ENCODE peak calls at places on chromosome 4, in six cellular contexts. One of them, this sample, is unnamed.

GRCh38 chr4:15648600-15648999 is 6.6 kb downstream of the FBXL5 start:
- DNase-seq in prostate gland: no peak
- DNase-seq in IMR-90: no peak
- DNase-seq in neural progenitor cell: no peak
- DNase-seq in cardiac muscle cell: no peak
- DNase-seq in HCT116: no peak
- DNase-seq in this sample: no peak

GRCh38 chr4:72366601-72367000 is 202.4 kb downstream of the ADAMTS3 start:
- DNase-seq in IMR-90: no peak
- DNase-seq in HCT116: no peak
- DNase-seq in prostate gland: no peak
- DNase-seq in neural progenitor cell: no peak
- DNase-seq in cardiac muscle cell: no peak
- DNase-seq in this sample: peak; percentile 45

GRCh38 chr4:159446266-159446976 is 343.5 kb downstream of the RAPGEF2 start:
- DNase-seq in IMR-90: peak; percentile 84
- DNase-seq in HCT116: peak; percentile 61
- DNase-seq in prostate gland: peak; percentile 36
- DNase-seq in cardiac muscle cell: peak; percentile 80
- DNase-seq in neural progenitor cell: peak; percentile 69
- DNase-seq in this sample: peak; percentile 67

GRCh38 chr4:8276358-8277240 is 7.0 kb downstream of the HTRA3 start:
- DNase-seq in IMR-90: peak; percentile 16
- DNase-seq in neural progenitor cell: no peak
- DNase-seq in cardiac muscle cell: no peak
- DNase-seq in HCT116: no peak
- DNase-seq in prostate gland: peak; percentile 64
- DNase-seq in this sample: peak; percentile 92

GRCh38 chr4:111537861-111538260 is 607.4 kb upstream of the FAM241A start:
- DNase-seq in HCT116: no peak
- DNase-seq in cardiac muscle cell: no peak
- DNase-seq in neural progenitor cell: no peak
- DNase-seq in prostate gland: no peak
- DNase-seq in IMR-90: peak; percentile 60
- DNase-seq in this sample: no peak

GRCh38 chr4:169484485-169484884 is 127.9 kb downstream of the NEK1 start:
- DNase-seq in neural progenitor cell: no peak
- DNase-seq in cardiac muscle cell: no peak
- DNase-seq in IMR-90: peak; percentile 15
- DNase-seq in HCT116: no peak
- DNase-seq in prostate gland: no peak
- DNase-seq in this sample: peak; percentile 15

GRCh38 chr4:181166742-181167399 is 1076.3 kb upstream of the TENM3 start:
- DNase-seq in IMR-90: no peak
- DNase-seq in cardiac muscle cell: no peak
- DNase-seq in neural progenitor cell: no peak
- DNase-seq in HCT116: no peak
- DNase-seq in prostate gland: no peak
- DNase-seq in this sample: no peak

GRCh38 chr4:107665001-107665400 is 55.0 kb downstream of the PAPSS1 start:
- DNase-seq in neural progenitor cell: no peak
- DNase-seq in prostate gland: no peak
- DNase-seq in IMR-90: peak; percentile 17
- DNase-seq in HCT116: no peak
- DNase-seq in cardiac muscle cell: no peak
- DNase-seq in this sample: peak; percentile 27

GRCh38 chr4:85514783-85515182 is 39.8 kb downstream of the ARHGAP24 start:
- DNase-seq in prostate gland: no peak
- DNase-seq in neural progenitor cell: no peak
- DNase-seq in HCT116: no peak
- DNase-seq in cardiac muscle cell: no peak
- DNase-seq in IMR-90: no peak
- DNase-seq in this sample: no peak

GRCh38 chr4:3440979-3441500 is 728 bp upstream of the HGFAC start:
- DNase-seq in cardiac muscle cell: no peak
- DNase-seq in IMR-90: no peak
- DNase-seq in prostate gland: no peak
- DNase-seq in neural progenitor cell: no peak
- DNase-seq in HCT116: no peak
- DNase-seq in this sample: peak; percentile 98

GRCh38 chr4:99390060-99390459 is 37.5 kb upstream of the ADH1C start:
- DNase-seq in cardiac muscle cell: no peak
- DNase-seq in IMR-90: peak; percentile 80
- DNase-seq in neural progenitor cell: no peak
- DNase-seq in prostate gland: no peak
- DNase-seq in HCT116: no peak
- DNase-seq in this sample: no peak

GRCh38 chr4:152278505-152279301 is 257.2 kb downstream of the FBXW7 start:
- DNase-seq in prostate gland: no peak
- DNase-seq in cardiac muscle cell: no peak
- DNase-seq in HCT116: no peak
- DNase-seq in IMR-90: no peak
- DNase-seq in neural progenitor cell: no peak
- DNase-seq in this sample: no peak

GRCh38 chr4:2860391-2861348 is 17.0 kb downstream of the ADD1 start:
- DNase-seq in IMR-90: peak; percentile 24
- DNase-seq in neural progenitor cell: peak; percentile 27
- DNase-seq in HCT116: no peak
- DNase-seq in prostate gland: no peak
- DNase-seq in cardiac muscle cell: peak; percentile 88
- DNase-seq in this sample: no peak

GRCh38 chr4:19927381-19927780 is 324.3 kb upstream of the SLIT2 start:
- DNase-seq in prostate gland: no peak
- DNase-seq in HCT116: no peak
- DNase-seq in cardiac muscle cell: peak; percentile 3
- DNase-seq in IMR-90: peak; percentile 34
- DNase-seq in neural progenitor cell: no peak
- DNase-seq in this sample: no peak

DNA sequence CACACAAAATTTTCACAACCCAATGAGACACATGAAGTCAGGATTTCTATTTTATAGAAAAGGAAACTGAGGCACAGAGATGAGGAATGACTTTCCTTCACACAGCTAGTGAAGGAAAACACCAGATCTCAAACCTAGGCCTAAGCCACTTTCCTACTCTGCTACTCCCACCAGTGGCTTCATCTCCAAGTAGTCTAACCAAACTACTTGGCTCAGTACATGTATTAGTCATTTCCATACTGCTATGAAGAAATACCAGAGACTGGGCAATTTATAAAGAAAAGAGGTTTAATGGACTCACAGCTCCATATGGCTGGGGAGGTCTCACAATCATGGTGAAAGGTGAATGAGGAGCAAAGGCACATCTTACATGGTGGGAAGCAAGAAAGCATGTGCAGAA is 196.6 kb downstream of the EVC2 start:
- DNase-seq in IMR-90: peak; percentile 63
- DNase-seq in cardiac muscle cell: no peak
- DNase-seq in HCT116: no peak
- DNase-seq in prostate gland: no peak
- DNase-seq in neural progenitor cell: no peak
- DNase-seq in this sample: no peak
- H3K4me1 ChIP-seq in IMR-90: no peaks in the 10 kb centered on the region
- H3K4me1 ChIP-seq in cardiac muscle cell: no peaks in the 10 kb centered on the region
- H3K4me1 ChIP-seq in HCT116: no peaks in the 10 kb centered on the region
- H3K4me1 ChIP-seq in prostate gland: no peaks in the 10 kb centered on the region
- H3K4me1 ChIP-seq in neural progenitor cell: no peaks in the 10 kb centered on the region
- H3K4me1 ChIP-seq in this sample: no peaks in the 10 kb centered on the region

DNA sequence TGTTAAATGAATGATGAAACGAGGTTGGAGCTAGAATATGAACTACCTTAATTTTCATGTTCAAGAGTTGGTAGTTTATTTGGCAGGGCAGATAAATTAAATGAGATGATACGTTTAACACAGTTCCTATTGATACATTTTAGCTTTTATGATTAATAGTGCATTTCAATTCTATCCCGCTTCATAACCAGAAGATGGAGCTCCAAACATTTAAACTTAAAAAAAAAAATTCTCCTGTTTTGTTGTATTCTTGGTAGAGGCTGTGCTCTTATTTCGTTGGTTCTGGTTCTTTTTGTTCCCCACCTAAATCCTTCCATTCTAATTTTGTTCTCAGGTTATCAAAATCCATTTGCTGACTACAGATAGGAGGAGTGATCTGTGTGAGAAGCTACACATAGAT is 71.8 kb upstream of the PTPN13 start:
- DNase-seq in cardiac muscle cell: no peak
- DNase-seq in HCT116: no peak
- DNase-seq in prostate gland: no peak
- DNase-seq in IMR-90: no peak
- DNase-seq in neural progenitor cell: no peak
- DNase-seq in this sample: peak; percentile 72
- TF ChIP-seq CTCF in cardiac muscle cell: peak; percentile 25
- TF ChIP-seq CTCF in HCT116: no peak
- TF ChIP-seq CTCF in prostate gland: no peak
- TF ChIP-seq CTCF in IMR-90: peak; percentile 39
- TF ChIP-seq CTCF in neural progenitor cell: no peak
- TF ChIP-seq CTCF in this sample: peak; percentile 45

GRCh38 chr4:79201976-79202375 is 123.9 kb downstream of the NAA11 start:
- DNase-seq in neural progenitor cell: no peak
- DNase-seq in HCT116: no peak
- DNase-seq in prostate gland: no peak
- DNase-seq in cardiac muscle cell: no peak
- DNase-seq in IMR-90: no peak
- DNase-seq in this sample: no peak

GRCh38 chr4:79197275-79198009 is 128.4 kb downstream of the NAA11 start:
- DNase-seq in IMR-90: no peak
- DNase-seq in HCT116: no peak
- DNase-seq in neural progenitor cell: no peak
- DNase-seq in prostate gland: no peak
- DNase-seq in cardiac muscle cell: no peak
- DNase-seq in this sample: no peak

GRCh38 chr4:79198886-79199591 is 126.8 kb downstream of the NAA11 start:
- DNase-seq in neural progenitor cell: no peak
- DNase-seq in cardiac muscle cell: no peak
- DNase-seq in IMR-90: no peak
- DNase-seq in prostate gland: no peak
- DNase-seq in HCT116: no peak
- DNase-seq in this sample: no peak
- H3K4me3 ChIP-seq in neural progenitor cell: no peak overlapping the region
- H3K4me3 ChIP-seq in cardiac muscle cell: no peak overlapping the region
- H3K4me3 ChIP-seq in IMR-90: no peak overlapping the region
- H3K4me3 ChIP-seq in prostate gland: no peak overlapping the region
- H3K4me3 ChIP-seq in HCT116: no peak overlapping the region
- H3K4me3 ChIP-seq in this sample: no peak overlapping the region

GRCh38 chr4:172838943-172839342 is 329.7 kb upstream of the GALNT7 start:
- DNase-seq in HCT116: no peak
- DNase-seq in prostate gland: no peak
- DNase-seq in IMR-90: no peak
- DNase-seq in cardiac muscle cell: no peak
- DNase-seq in neural progenitor cell: no peak
- DNase-seq in this sample: no peak
- H3K4me1 ChIP-seq in HCT116: no peaks in the 10 kb centered on the region
- H3K4me1 ChIP-seq in prostate gland: no peaks in the 10 kb centered on the region
- H3K4me1 ChIP-seq in IMR-90: peaks cover 5% of the 10 kb centered on the region
- H3K4me1 ChIP-seq in cardiac muscle cell: no peaks in the 10 kb centered on the region
- H3K4me1 ChIP-seq in neural progenitor cell: peaks cover 25% of the 10 kb centered on the region
- H3K4me1 ChIP-seq in this sample: no peaks in the 10 kb centered on the region

GRCh38 chr4:73947239-73947985 is 34.4 kb downstream of the PF4 start:
- DNase-seq in prostate gland: no peak
- DNase-seq in IMR-90: no peak
- DNase-seq in neural progenitor cell: no peak
- DNase-seq in HCT116: no peak
- DNase-seq in cardiac muscle cell: no peak
- DNase-seq in this sample: no peak

GRCh38 chr4:73945674-73946449 is 36.0 kb downstream of the PF4 start:
- DNase-seq in cardiac muscle cell: no peak
- DNase-seq in IMR-90: no peak
- DNase-seq in prostate gland: no peak
- DNase-seq in neural progenitor cell: no peak
- DNase-seq in HCT116: no peak
- DNase-seq in this sample: peak; percentile 21

GRCh38 chr4:73943555-73943954 is 38.3 kb downstream of the PF4 start:
- DNase-seq in neural progenitor cell: no peak
- DNase-seq in prostate gland: no peak
- DNase-seq in cardiac muscle cell: no peak
- DNase-seq in HCT116: no peak
- DNase-seq in IMR-90: no peak
- DNase-seq in this sample: no peak

GRCh38 chr4:73945140-73945539 is 36.7 kb downstream of the PF4 start:
- DNase-seq in HCT116: no peak
- DNase-seq in cardiac muscle cell: no peak
- DNase-seq in neural progenitor cell: no peak
- DNase-seq in prostate gland: no peak
- DNase-seq in IMR-90: no peak
- DNase-seq in this sample: no peak

GRCh38 chr4:73944061-73944875 is 37.6 kb downstream of the PF4 start:
- DNase-seq in cardiac muscle cell: peak; percentile 54
- DNase-seq in neural progenitor cell: peak; percentile 62
- DNase-seq in prostate gland: no peak
- DNase-seq in IMR-90: no peak
- DNase-seq in HCT116: no peak
- DNase-seq in this sample: peak; percentile 73
- TF ChIP-seq CTCF in cardiac muscle cell: peak; percentile 32
- TF ChIP-seq CTCF in neural progenitor cell: peak; percentile 23
- TF ChIP-seq CTCF in prostate gland: no peak
- TF ChIP-seq CTCF in IMR-90: no peak
- TF ChIP-seq CTCF in HCT116: no peak
- TF ChIP-seq CTCF in this sample: no peak

GRCh38 chr4:94648699-94649098 is 109.1 kb upstream of the BMPR1B start:
- DNase-seq in neural progenitor cell: no peak
- DNase-seq in HCT116: no peak
- DNase-seq in prostate gland: no peak
- DNase-seq in IMR-90: no peak
- DNase-seq in cardiac muscle cell: no peak
- DNase-seq in this sample: no peak

GRCh38 chr4:94650690-94651089 is 107.1 kb upstream of the BMPR1B start:
- DNase-seq in cardiac muscle cell: peak; percentile 17
- DNase-seq in IMR-90: peak; percentile 10
- DNase-seq in prostate gland: peak; percentile 24
- DNase-seq in neural progenitor cell: no peak
- DNase-seq in HCT116: no peak
- DNase-seq in this sample: no peak

GRCh38 chr4:94653095-94653649 is 104.6 kb upstream of the BMPR1B start:
- DNase-seq in prostate gland: no peak
- DNase-seq in IMR-90: no peak
- DNase-seq in cardiac muscle cell: no peak
- DNase-seq in HCT116: no peak
- DNase-seq in neural progenitor cell: no peak
- DNase-seq in this sample: no peak

GRCh38 chr4:94649381-94650128 is 108.2 kb upstream of the BMPR1B start:
- DNase-seq in neural progenitor cell: no peak
- DNase-seq in prostate gland: no peak
- DNase-seq in cardiac muscle cell: no peak
- DNase-seq in IMR-90: peak; percentile 32
- DNase-seq in HCT116: no peak
- DNase-seq in this sample: peak; percentile 19

DNA sequence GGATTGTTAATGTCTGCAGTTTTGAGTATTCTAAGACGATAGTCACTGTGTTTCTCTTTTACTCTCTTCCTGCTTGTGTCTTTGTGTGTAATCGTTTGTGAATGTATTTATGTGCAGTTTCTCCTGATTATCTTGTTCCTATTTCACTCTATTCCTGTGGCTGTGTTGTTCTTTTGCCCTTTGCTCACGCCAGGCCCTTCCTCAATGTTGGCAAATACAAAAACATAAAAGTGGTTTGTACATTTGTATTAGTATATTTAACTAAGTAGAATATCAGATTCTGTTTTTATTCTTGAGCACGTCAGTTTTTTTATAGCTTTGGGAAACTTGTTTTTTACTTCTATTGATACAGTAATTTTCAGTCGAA is 107.6 kb upstream of the BMPR1B start:
- DNase-seq in IMR-90: no peak
- DNase-seq in prostate gland: no peak
- DNase-seq in HCT116: no peak
- DNase-seq in neural progenitor cell: no peak
- DNase-seq in cardiac muscle cell: no peak
- DNase-seq in this sample: no peak
- H3K4me3 ChIP-seq in IMR-90: no peak overlapping the region
- H3K4me3 ChIP-seq in prostate gland: no peak overlapping the region
- H3K4me3 ChIP-seq in HCT116: no peak overlapping the region
- H3K4me3 ChIP-seq in neural progenitor cell: no peak overlapping the region
- H3K4me3 ChIP-seq in cardiac muscle cell: no peak overlapping the region
- H3K4me3 ChIP-seq in this sample: no peak overlapping the region

GRCh38 chr4:42482516-42483327 is 85.4 kb downstream of the SHISA3 start:
- DNase-seq in neural progenitor cell: no peak
- DNase-seq in cardiac muscle cell: no peak
- DNase-seq in IMR-90: peak; percentile 4
- DNase-seq in HCT116: no peak
- DNase-seq in prostate gland: no peak
- DNase-seq in this sample: no peak
- H3K4me1 ChIP-seq in neural progenitor cell: peaks cover 39% of the 10 kb centered on the region
- H3K4me1 ChIP-seq in cardiac muscle cell: no peaks in the 10 kb centered on the region
- H3K4me1 ChIP-seq in IMR-90: peaks cover 2% of the 10 kb centered on the region
- H3K4me1 ChIP-seq in HCT116: no peaks in the 10 kb centered on the region
- H3K4me1 ChIP-seq in prostate gland: no peaks in the 10 kb centered on the region
- H3K4me1 ChIP-seq in this sample: no peaks in the 10 kb centered on the region